ENCODE peak calls at places on chromosomes 4 and X, in four cellular contexts. N is GM12878, O is K562, G is H1. M is an unnamed sample.

GRCh38 chr4:151218343-151218742 is 58.6 kb upstream of the PRSS48 start:
- DNase-seq in N (no peak), O (no peak), G (no peak), M (no peak)

GRCh38 chr4:11232004-11232403 is 196.7 kb downstream of the HS3ST1 start:
- DNase-seq in N (no peak), O (no peak), G (no peak), M (no peak)

GRCh38 chr4:133982533-133983224 is 218.9 kb downstream of the PABPC4L start:
- DNase-seq in N (no peak), O (no peak), G (no peak), M (no peak)

GRCh38 chr4:66606908-66607307 is 936.6 kb upstream of the EPHA5 start:
- DNase-seq in N (no peak), O (no peak), G (no peak), M (no peak)

GRCh38 chr4:176123710-176124407 is 58.2 kb downstream of the WDR17 start:
- DNase-seq in N (peak), O (peak), G (no peak), M (peak)

GRCh38 chr4:112141366-112142138 is 3.7 kb upstream of the FAM241A start:
- DNase-seq in N (no peak), O (no peak), G (no peak), M (no peak)

GRCh38 chr4:1824746-1825145 is 31.2 kb downstream of the LETM1 start:
- DNase-seq in N (no peak), O (no peak), G (no peak), M (no peak)

GRCh38 chrX:49276671-49277519 is 7.3 kb downstream of the PPP1R3F start:
- DNase-seq in N (no peak), O (no peak), G (no peak), M (no peak)

GRCh38 chr4:128718793-128719192 is 90.7 kb upstream of the JADE1 start:
- DNase-seq in N (no peak), O (no peak), G (no peak), M (no peak)

GRCh38 chrX:150663061-150663460 is 30.1 kb upstream of the MTMR1 start:
- DNase-seq in N (no peak), O (no peak), G (no peak), M (no peak)

GRCh38 chr4:186029731-186030421 is 39.1 kb upstream of the TLR3 start:
- DNase-seq in N (no peak), O (no peak), G (no peak), M (no peak)

GRCh38 chr4:186622788-186623464 is 67.6 kb upstream of the MTNR1A start:
- DNase-seq in N (no peak), O (no peak), G (no peak), M (no peak)

GRCh38 chrX:16822723-16823122 is 36.5 kb downstream of the TXLNG start:
- DNase-seq in N (no peak), O (no peak), G (no peak), M (no peak)

GRCh38 chr4:10590896-10591295 is 93.7 kb downstream of the CLNK start:
- DNase-seq in N (no peak), O (no peak), G (no peak), M (no peak)

GRCh38 chr4:179804440-179804839 is 2362.2 kb upstream of the AGA start:
- DNase-seq in N (no peak), O (no peak), G (no peak), M (no peak)

GRCh38 chr4:56656346-56656643 is 24.8 kb downstream of the HOPX start:
- DNase-seq in N (no peak), O (no peak), G (no peak), M (no peak)

GRCh38 chr4:128757712-128758111 is 51.8 kb upstream of the JADE1 start:
- DNase-seq in N (no peak), O (no peak), G (no peak), M (no peak)

GRCh38 chr4:114980932-114981693 is 132.3 kb downstream of the NDST4 start:
- DNase-seq in N (no peak), O (no peak), G (no peak), M (no peak)

GRCh38 chr4:100494166-100494565 is 23.7 kb downstream of the EMCN start:
- DNase-seq in N (no peak), O (no peak), G (no peak), M (no peak)

DNA sequence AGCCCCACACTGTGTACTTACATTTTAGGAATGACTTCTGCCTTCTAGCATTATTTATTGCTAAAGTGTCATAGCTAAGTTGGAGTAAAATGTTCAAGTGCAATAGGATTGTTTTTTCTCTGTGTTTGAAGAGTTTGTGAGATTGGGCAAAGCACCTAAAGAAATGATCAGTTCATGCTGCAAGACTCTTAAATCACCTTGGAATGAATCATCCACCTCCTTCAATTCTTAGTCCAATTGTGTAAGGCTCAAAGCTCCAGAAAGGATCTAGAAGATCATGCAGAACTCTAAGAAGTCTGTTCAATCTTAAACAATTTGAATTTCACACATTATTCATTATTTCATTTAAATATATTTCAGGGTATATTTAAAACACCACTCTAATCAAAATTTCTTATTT is 137.1 kb downstream of the AMELX start:
- DNase-seq in N (no peak), O (no peak), G (no peak), M (no peak)
- TF ChIP-seq HDAC6 in N (no peak), O (no peak), G (no peak), M (no peak)

GRCh38 chrX:23737413-23737812 is 5.7 kb downstream of the ACOT9 start:
- DNase-seq in N (no peak), O (no peak), G (no peak), M (no peak)

GRCh38 chrX:23742693-23743622 is at the start of gene ACOT9:
- DNase-seq in N (peak), O (peak), G (peak), M (peak)

GRCh38 chrX:23745786-23746185 is 2.7 kb upstream of the ACOT9 start:
- DNase-seq in N (no peak), O (no peak), G (no peak), M (no peak)

GRCh38 chrX:23742174-23742692 is 843 bp downstream of the ACOT9 start:
- DNase-seq in N (no peak), O (no peak), G (no peak), M (peak)
- TF ChIP-seq HDAC6 in N (no peak), O (no peak), G (no peak), M (no peak)

GRCh38 chrX:131067216-131067615 is 9.1 kb downstream of the ARHGAP36 start:
- DNase-seq in N (no peak), O (no peak), G (peak), M (no peak)

GRCh38 chrX:131067846-131068745 is 9.9 kb downstream of the ARHGAP36 start:
- DNase-seq in N (no peak), O (no peak), G (peak), M (no peak)

GRCh38 chrX:131066237-131066636 is 8.1 kb downstream of the ARHGAP36 start:
- DNase-seq in N (no peak), O (no peak), G (no peak), M (no peak)

GRCh38 chrX:131072871-131073571 is 14.9 kb downstream of the ARHGAP36 start:
- DNase-seq in N (no peak), O (no peak), G (peak), M (no peak)

GRCh38 chrX:131068945-131069719 is 11.0 kb downstream of the ARHGAP36 start:
- DNase-seq in N (no peak), O (peak), G (peak), M (peak)
- TF ChIP-seq HDAC6 in N (no peak), O (no peak), G (no peak), M (no peak)

GRCh38 chrX:39152106-39152649 is 350.9 kb downstream of the MID1IP1 start:
- DNase-seq in N (no peak), O (peak), G (peak), M (no peak)
- TF ChIP-seq HDAC6 in N (no peak), O (no peak), G (no peak), M (no peak)

GRCh38 chr4:6562931-6563901 is 11.8 kb upstream of the MAN2B2 start:
- DNase-seq in N (no peak), O (peak), G (peak), M (no peak)
- TF ChIP-seq HDAC6 in N (no peak), O (no peak), G (no peak), M (no peak)

GRCh38 chr4:85445058-85445639 is 29.8 kb upstream of the ARHGAP24 start:
- DNase-seq in N (no peak), O (no peak), G (no peak), M (no peak)
- TF ChIP-seq HDAC6 in N (no peak), O (no peak), G (no peak), M (no peak)

DNA sequence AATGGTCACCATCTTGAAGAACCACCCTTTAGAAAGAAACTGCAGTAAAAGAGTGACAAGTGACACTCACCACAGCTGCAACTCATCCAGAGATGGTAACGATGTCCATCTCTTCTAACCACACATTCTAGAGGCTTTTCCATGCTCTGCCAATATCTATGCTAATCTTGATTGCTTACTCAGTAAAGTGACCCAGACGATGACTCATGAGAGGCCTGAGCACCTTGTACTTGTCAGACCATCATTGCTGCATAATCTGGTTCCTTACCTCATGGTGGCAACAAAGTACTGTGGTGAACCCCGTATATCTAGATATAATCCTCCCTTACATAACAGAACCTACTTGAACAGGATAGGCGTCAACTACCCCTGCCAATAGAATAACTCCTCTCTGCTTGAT is 75.6 kb downstream of the CCNG2 start:
- DNase-seq in N (no peak), O (no peak), G (no peak), M (no peak)
- TF ChIP-seq HDAC6 in N (no peak), O (no peak), G (no peak), M (no peak)

M was measured in HepG2.